ENCODE peak calls at places on chromosomes 3 and 15, in four cellular contexts. B is mucosa of descending colon, I is esophagus muscularis mucosa, L is endothelial cell of umbilical vein. R is an unnamed sample.

GRCh38 chr3:117657278-117657677 is 947.7 kb downstream of the TUSC7 start:
- DNase-seq in L (no peak), B (no peak), I (no peak), R (no peak)

GRCh38 chr3:124879395-124879723 is 7.8 kb downstream of the ITGB5 start:
- DNase-seq in L (no peak), B (no peak), I (no peak), R (no peak)

GRCh38 chr3:114121996-114122709 is 56.7 kb downstream of the DRD3 start:
- DNase-seq in L (peak; percentile 92), I (no peak), B (no peak), R (no peak)

GRCh38 chr3:159882367-159882766 is 106.3 kb upstream of the IL12A start:
- DNase-seq in B (no peak), L (no peak), I (peak; percentile 60), R (no peak)

GRCh38 chr15:39645976-39646257 is 65.0 kb downstream of the THBS1 start:
- DNase-seq in B (no peak), L (no peak), I (no peak), R (no peak)

GRCh38 chr3:116253511-116253910 is 191.8 kb downstream of the LSAMP start:
- DNase-seq in L (no peak), I (no peak), B (no peak), R (no peak)

GRCh38 chr3:46065294-46065705 is 38.0 kb upstream of the XCR1 start:
- DNase-seq in B (no peak), L (no peak), I (no peak), R (no peak)

GRCh38 chr15:74328331-74329056 is 39.0 kb downstream of the CYP11A1 start:
- DNase-seq in L (no peak), I (no peak), B (peak; percentile 39), R (no peak)

GRCh38 chr3:23607184-23607847 is 198.4 kb upstream of the UBE2E1 start:
- DNase-seq in L (no peak), B (no peak), I (no peak), R (no peak)

GRCh38 chr15:45606413-45606812 is 19.2 kb downstream of the BLOC1S6 start:
- DNase-seq in B (no peak), I (no peak), L (no peak), R (no peak)

GRCh38 chr3:39291903-39292329 is 12.1 kb upstream of the CX3CR1 start:
- DNase-seq in L (peak; percentile 59), I (peak; percentile 95), B (no peak), R (peak; percentile 61)

GRCh38 chr15:25417604-25418003 is 21.2 kb downstream of the UBE3A start:
- DNase-seq in L (no peak), B (no peak), I (no peak), R (no peak)

GRCh38 chr15:25415707-25416106 is 23.1 kb downstream of the UBE3A start:
- DNase-seq in I (no peak), B (no peak), L (no peak), R (no peak)

GRCh38 chr15:25415217-25415616 is 23.6 kb downstream of the UBE3A start:
- DNase-seq in I (no peak), L (no peak), B (no peak), R (no peak)

GRCh38 chr15:25416693-25417092 is 22.1 kb downstream of the UBE3A start:
- DNase-seq in B (no peak), I (no peak), L (peak; percentile 30), R (no peak)

GRCh38 chr15:25418202-25418601 is 20.6 kb downstream of the UBE3A start:
- DNase-seq in B (no peak), I (no peak), L (no peak), R (no peak)
- H3K9me3 ChIP-seq in B (peaks cover 2% of the 10 kb centered on the region), I (no peaks in the 10 kb centered on the region), L (no peaks in the 10 kb centered on the region), R (no peaks in the 10 kb centered on the region)

GRCh38 chr3:191809326-191809949 is 348.5 kb downstream of the PYDC2 start:
- DNase-seq in B (no peak), I (no peak), L (no peak), R (no peak)
- H3K9me3 ChIP-seq in B (peaks cover 24% of the 10 kb centered on the region), I (no peaks in the 10 kb centered on the region), L (no peaks in the 10 kb centered on the region), R (no peaks in the 10 kb centered on the region)

DNA sequence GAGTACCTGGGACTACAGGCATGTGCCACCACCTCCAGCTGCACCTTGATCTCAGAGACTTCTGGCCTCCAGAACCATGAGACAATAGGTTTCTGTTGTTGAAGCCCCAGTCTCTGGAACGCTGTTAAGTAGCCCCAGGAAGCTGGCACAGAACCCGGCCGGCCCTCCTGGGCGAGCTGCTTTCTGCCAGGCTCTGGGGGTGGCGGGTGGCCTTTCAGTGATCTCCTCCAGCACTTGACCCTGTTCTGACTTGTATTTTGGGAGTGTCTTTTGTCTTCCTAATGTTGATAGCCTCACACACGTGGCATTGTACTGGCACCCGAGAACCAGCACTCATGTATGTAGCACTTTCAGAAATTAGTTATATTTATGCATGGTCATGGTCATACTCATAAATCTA is 74.1 kb downstream of the TFRC start:
- DNase-seq in L (no peak), I (no peak), B (no peak), R (no peak)
- H3K9me3 ChIP-seq in L (no peaks in the 10 kb centered on the region), I (no peaks in the 10 kb centered on the region), B (no peaks in the 10 kb centered on the region), R (no peaks in the 10 kb centered on the region)

GRCh38 chr3:99947356-99947755 is 129.7 kb downstream of the CMSS1 start:
- DNase-seq in L (no peak), B (no peak), I (no peak), R (no peak)

GRCh38 chr3:99940350-99940749 is 122.7 kb downstream of the CMSS1 start:
- DNase-seq in B (no peak), I (no peak), L (no peak), R (no peak)

GRCh38 chr3:99945328-99945995 is 127.8 kb downstream of the CMSS1 start:
- DNase-seq in B (no peak), I (no peak), L (peak; percentile 33), R (no peak)

GRCh38 chr3:99941211-99941610 is 123.5 kb downstream of the CMSS1 start:
- DNase-seq in I (no peak), B (no peak), L (no peak), R (no peak)

DNA sequence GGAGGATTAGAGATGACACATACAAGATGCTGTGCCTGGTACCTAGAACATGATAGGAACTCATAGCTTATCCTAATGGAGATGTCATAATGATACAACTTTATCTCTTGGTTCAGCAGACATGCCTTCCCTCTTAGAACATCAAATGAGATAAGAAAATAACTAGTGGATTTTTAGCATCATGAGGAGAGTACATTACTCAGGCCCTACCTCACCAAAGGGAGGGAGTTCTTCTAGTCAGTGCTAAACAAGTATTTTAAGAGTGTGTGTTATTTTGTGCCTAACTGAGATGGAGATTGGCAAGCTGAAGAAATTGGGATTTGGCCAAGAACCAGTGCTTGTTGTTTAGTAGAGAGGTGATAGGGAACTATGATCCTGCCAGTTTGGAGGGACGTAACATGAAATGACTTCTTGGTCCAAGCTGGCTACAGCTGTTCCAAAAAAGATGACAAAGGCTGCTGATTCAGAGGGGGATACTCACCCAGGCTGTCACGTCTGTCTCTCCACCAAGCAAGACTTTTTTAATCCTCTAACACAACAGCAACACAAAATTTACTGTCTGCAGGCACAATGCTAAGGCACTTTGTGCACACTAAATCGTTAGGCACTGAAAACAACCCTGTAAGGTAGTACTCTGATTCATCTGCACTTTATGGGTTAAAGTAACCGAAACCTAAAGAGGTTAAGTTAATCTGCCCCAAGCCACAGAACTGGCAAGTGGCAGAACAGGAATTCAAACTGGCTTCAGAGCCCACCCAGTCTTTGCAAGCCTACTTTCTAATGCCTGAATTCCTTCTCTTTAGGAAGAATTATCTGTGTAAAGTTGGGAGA is 126.5 kb downstream of the CMSS1 start:
- DNase-seq in L (no peak), I (no peak), B (no peak), R (no peak)
- H3K9me3 ChIP-seq in L (no peaks in the 10 kb centered on the region), I (no peaks in the 10 kb centered on the region), B (no peaks in the 10 kb centered on the region), R (no peaks in the 10 kb centered on the region)

DNA sequence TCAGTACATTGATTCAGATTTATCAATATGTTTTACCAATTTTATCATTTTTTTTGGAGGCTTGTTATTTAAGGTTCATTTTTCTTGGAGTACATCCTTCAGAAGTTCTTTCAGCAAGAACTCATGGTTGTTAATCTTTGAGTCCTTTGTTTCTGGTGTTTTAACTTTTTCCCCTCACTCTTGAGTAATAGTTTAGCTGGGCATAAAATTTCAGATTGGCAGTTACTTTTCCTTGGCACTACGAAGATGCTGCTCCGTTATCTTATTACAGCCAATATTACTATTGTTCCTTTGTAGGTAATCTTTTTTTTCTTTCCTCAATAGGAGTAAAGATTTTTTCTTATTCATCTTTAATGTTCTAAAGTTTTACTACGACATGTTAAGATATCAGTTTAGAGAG is 9.8 kb downstream of the LRRC58 start:
- DNase-seq in L (no peak), I (no peak), B (no peak), R (no peak)
- H3K9me3 ChIP-seq in L (no peaks in the 10 kb centered on the region), I (no peaks in the 10 kb centered on the region), B (peaks cover 12% of the 10 kb centered on the region), R (no peaks in the 10 kb centered on the region)

GRCh38 chr3:40913641-40914040 is 285.7 kb upstream of the CTNNB1 start:
- DNase-seq in I (peak; percentile 53), B (no peak), L (no peak), R (no peak)

GRCh38 chr3:40911928-40912327 is 287.4 kb upstream of the CTNNB1 start:
- DNase-seq in B (no peak), I (no peak), L (no peak), R (no peak)

GRCh38 chr3:40912461-40912860 is 286.8 kb upstream of the CTNNB1 start:
- DNase-seq in L (no peak), B (no peak), I (peak; percentile 62), R (no peak)

GRCh38 chr3:40914475-40914874 is 284.8 kb upstream of the CTNNB1 start:
- DNase-seq in I (no peak), L (no peak), B (no peak), R (no peak)

DNA sequence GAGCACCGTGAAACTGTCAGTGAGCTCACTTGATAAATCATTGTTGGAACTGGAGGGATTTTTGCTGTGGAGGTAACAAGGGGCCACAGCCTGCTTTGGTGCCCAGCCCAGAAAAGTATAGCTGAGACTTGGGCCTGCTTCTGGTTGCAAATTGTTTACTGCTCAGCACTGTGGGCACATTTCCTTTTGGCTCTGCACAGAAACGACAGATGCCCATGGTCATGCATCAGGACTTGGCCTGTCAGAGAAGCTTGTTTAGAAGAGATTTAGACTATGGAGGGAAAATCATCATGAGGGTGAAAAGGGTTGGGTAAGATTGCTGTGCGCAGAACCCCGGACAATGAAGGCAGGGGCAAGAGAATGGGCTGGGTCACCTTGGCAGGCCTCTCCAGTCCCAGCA is 286.1 kb upstream of the CTNNB1 start:
- DNase-seq in B (no peak), I (peak; percentile 87), L (no peak), R (no peak)
- H3K9me3 ChIP-seq in B (no peaks in the 10 kb centered on the region), I (no peaks in the 10 kb centered on the region), L (no peaks in the 10 kb centered on the region), R (no peaks in the 10 kb centered on the region)

DNA sequence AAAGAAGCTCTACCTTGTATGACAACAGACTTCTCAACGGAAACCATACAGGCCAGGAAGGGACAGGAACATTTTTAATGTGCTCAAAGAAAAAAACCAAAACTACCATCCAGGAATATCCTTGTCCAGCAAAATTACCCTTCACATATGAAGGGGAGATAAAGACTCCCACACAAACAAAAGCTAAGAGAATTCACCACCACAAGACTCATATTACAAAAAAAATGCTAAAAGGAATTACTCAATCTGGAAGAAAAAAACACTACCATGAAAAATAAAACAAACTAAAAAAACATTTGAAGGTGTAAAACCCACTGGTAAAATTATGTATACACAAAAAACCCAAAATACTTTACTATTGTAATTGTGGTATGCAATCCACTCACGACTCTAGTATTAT is 57.2 kb downstream of the DLG1 start:
- DNase-seq in B (no peak), I (no peak), L (no peak), R (no peak)
- H3K9me3 ChIP-seq in B (peaks cover 27% of the 10 kb centered on the region), I (peaks cover 6% of the 10 kb centered on the region), L (no peaks in the 10 kb centered on the region), R (no peaks in the 10 kb centered on the region)

R was measured in Peyer's patch.